ENCODE peak calls at places on chromosome 22, in five cellular contexts. L is HepG2, E is H1, C is K562, I is GM12878. F is an unnamed sample.

GRCh38 chr22:48820481-48821345 is 1007.0 kb downstream of the BRD1 start:
- DNase-seq in L (no peak), E (no peak), C (no peak), I (no peak), F (no peak)

GRCh38 chr22:28246392-28246791 is 327.3 kb upstream of the PITPNB start:
- DNase-seq in L (no peak), E (no peak), C (no peak), I (no peak), F (no peak)

GRCh38 chr22:47357086-47357485 is 594.6 kb downstream of the TBC1D22A start:
- DNase-seq in L (no peak), E (no peak), C (no peak), I (no peak), F (no peak)

GRCh38 chr22:46322711-46323110 is 12.8 kb upstream of the TRMU start:
- DNase-seq in L (no peak), E (no peak), C (no peak), I (no peak), F (no peak)

GRCh38 chr22:45934168-45934564 is 42.8 kb downstream of the WNT7B start:
- DNase-seq in L (no peak), E (no peak), C (no peak), I (no peak), F (no peak)

GRCh38 chr22:49037701-49038245 is 789.9 kb downstream of the BRD1 start:
- DNase-seq in L (no peak), E (no peak), C (no peak), I (no peak), F (no peak)

GRCh38 chr22:41848468-41848867 is 15.6 kb downstream of the SREBF2 start:
- DNase-seq in L (no peak), E (no peak), C (no peak), I (no peak), F (no peak)

GRCh38 chr22:19540394-19540793 is 16.2 kb upstream of the CLDN5 start:
- DNase-seq in L (no peak), E (no peak), C (no peak), I (no peak), F (no peak)

GRCh38 chr22:32204856-32205722 is at the start of gene RFPL2:
- DNase-seq in L (peak; percentile 61), E (no peak), C (no peak), I (no peak), F (peak; percentile 66)

GRCh38 chr22:36284171-36284571 is 31.2 kb downstream of the APOL1 start:
- DNase-seq in L (no peak), E (no peak), C (no peak), I (no peak), F (no peak)

GRCh38 chr22:28023036-28023435 is 104.0 kb upstream of the PITPNB start:
- DNase-seq in L (no peak), E (no peak), C (no peak), I (no peak), F (no peak)

GRCh38 chr22:24803064-24803542 is 2.9 kb upstream of the SGSM1 start:
- DNase-seq in L (peak; percentile 46), E (peak; percentile 73), C (peak; percentile 67), I (no peak), F (peak; percentile 70)

GRCh38 chr22:22893891-22894739 is 6.5 kb downstream of the IGLL5 start:
- DNase-seq in L (no peak), E (no peak), C (peak; percentile 54), I (no peak), F (no peak)

GRCh38 chr22:19837915-19838314 is 16.8 kb downstream of the GNB1L start:
- DNase-seq in L (no peak), E (no peak), C (no peak), I (no peak), F (no peak)

GRCh38 chr22:44743804-44744211 is 8.6 kb upstream of the ARHGAP8 start:
- DNase-seq in L (no peak), E (no peak), C (no peak), I (no peak), F (no peak)

GRCh38 chr22:27873476-27873875 is 45.6 kb downstream of the PITPNB start:
- DNase-seq in L (no peak), E (no peak), C (no peak), I (no peak), F (no peak)

GRCh38 chr22:49301398-49302149 is 526.1 kb downstream of the BRD1 start:
- DNase-seq in L (no peak), E (no peak), C (no peak), I (no peak), F (no peak)

GRCh38 chr22:35761037-35761436 is 43.4 kb downstream of the APOL5 start:
- DNase-seq in L (peak; percentile 20), E (no peak), C (no peak), I (no peak), F (peak; percentile 8)

GRCh38 chr22:24417200-24417599 is 10.2 kb upstream of the ADORA2A start:
- DNase-seq in L (no peak), E (no peak), C (no peak), I (no peak), F (no peak)

GRCh38 chr22:19853879-19854777 is 546 bp downstream of the GNB1L start:
- DNase-seq in L (no peak), E (no peak), C (peak; percentile 77), I (no peak), F (peak; percentile 2)

GRCh38 chr22:29661355-29661754 is 57.9 kb downstream of the NF2 start:
- DNase-seq in L (no peak), E (no peak), C (no peak), I (no peak), F (no peak)

GRCh38 chr22:18970180-18970947 is 34.3 kb upstream of the PRODH start:
- DNase-seq in L (no peak), E (no peak), C (peak; percentile 88), I (no peak), F (no peak)

GRCh38 chr22:38317995-38318715 is 922 bp upstream of the CSNK1E start:
- DNase-seq in L (peak; percentile 77), E (no peak), C (peak; percentile 68), I (no peak), F (peak; percentile 81)

GRCh38 chr22:24516301-24516737 is 21.2 kb downstream of the UPB1 start:
- DNase-seq in L (peak; percentile 62), E (no peak), C (no peak), I (no peak), F (no peak)

GRCh38 chr22:48474881-48475280 is 1352.8 kb downstream of the BRD1 start:
- DNase-seq in L (no peak), E (no peak), C (no peak), I (no peak), F (no peak)

GRCh38 chr22:49686495-49687219 is 141.0 kb downstream of the BRD1 start:
- DNase-seq in L (no peak), E (no peak), C (no peak), I (no peak), F (no peak)

GRCh38 chr22:46377566-46378498 is 42.3 kb downstream of the TRMU start:
- DNase-seq in L (peak; percentile 96), E (peak; percentile 27), C (no peak), I (no peak), F (peak; percentile 66)

GRCh38 chr22:37626144-37626543 is 13.3 kb upstream of the SH3BP1 start:
- DNase-seq in L (no peak), E (no peak), C (no peak), I (no peak), F (no peak)

GRCh38 chr22:47841166-47841565 is 1078.7 kb downstream of the TBC1D22A start:
- DNase-seq in L (no peak), E (no peak), C (no peak), I (no peak), F (no peak)

GRCh38 chr22:46522743-46523300 is 14.6 kb downstream of the CELSR1 start:
- DNase-seq in L (no peak), E (no peak), C (no peak), I (no peak), F (no peak)

GRCh38 chr22:21568207-21569075 is 927 bp downstream of the UBE2L3 start:
- DNase-seq in L (peak; percentile 34), E (no peak), C (peak; percentile 72), I (no peak), F (no peak)

GRCh38 chr22:44355688-44356070 is 42.9 kb upstream of the SHISAL1 start:
- DNase-seq in L (no peak), E (no peak), C (no peak), I (no peak), F (no peak)

DNA sequence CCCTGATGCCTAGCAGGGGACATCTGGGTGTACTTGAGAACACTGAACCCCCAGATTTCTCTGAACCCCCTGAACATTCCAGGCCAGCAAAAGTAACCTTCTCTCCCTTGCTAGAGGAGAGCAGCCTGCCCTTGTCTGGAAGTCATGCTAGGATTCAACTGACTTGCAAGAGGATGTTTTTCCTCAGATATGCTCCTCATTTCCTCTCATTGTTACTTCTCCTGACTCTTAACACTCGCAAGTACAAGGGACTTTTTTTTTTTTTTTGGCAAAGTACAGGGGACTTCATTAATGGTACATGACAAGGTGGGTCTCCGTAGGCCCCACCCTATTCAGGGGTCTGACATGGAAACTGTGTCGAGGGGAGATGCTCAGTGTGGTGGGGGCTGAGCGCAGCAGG is 6.3 kb upstream of the MCHR1 start:
- DNase-seq in L (no peak), E (no peak), C (no peak), I (no peak), F (no peak)
- TF ChIP-seq SP1 in L (no peak), E (no peak), C (no peak), I (no peak), F (no peak)

GRCh38 chr22:33337524-33337923 is 279.3 kb upstream of the SYN3 start:
- DNase-seq in L (no peak), E (no peak), C (no peak), I (no peak), F (no peak)
- TF ChIP-seq POLR2AphosphoS5 in L (no peak), E (no peak), C (no peak), I (no peak), F (no peak)

DNA sequence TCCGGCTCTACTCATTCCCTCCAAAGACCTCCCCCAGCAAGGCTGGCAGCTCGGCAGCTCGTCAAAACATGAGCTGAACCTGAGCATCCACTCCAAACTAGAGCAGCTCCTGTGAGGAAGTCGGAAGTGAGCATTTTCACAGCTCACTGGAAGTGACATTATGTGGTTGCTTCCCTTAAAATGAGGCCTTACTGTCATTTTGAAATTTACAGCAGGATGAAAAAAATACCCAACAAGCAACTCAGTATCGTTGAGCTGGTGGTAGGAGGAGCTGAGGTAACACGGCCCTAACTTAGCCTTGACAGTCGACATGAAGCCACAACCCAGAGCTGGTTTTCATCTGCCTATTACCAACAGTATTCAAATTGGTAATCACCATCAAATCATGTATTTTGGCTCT is 38.0 kb upstream of the ARFGAP3 start:
- DNase-seq in L (no peak), E (no peak), C (no peak), I (peak; percentile 76), F (no peak)
- TF ChIP-seq SRF in L (no peak), E (no peak), C (no peak), I (no peak), F (no peak)

GRCh38 chr22:42933783-42934144 is 76.7 kb upstream of the ARFGAP3 start:
- DNase-seq in L (peak; percentile 33), E (no peak), C (no peak), I (no peak), F (no peak)
- TF ChIP-seq SP1 in L (no peak), E (no peak), C (no peak), I (no peak), F (no peak)

F was measured in HCT116.